ENCODE peak calls at places on chromosomes 7 and 10, in eight cellular contexts. One of them, this sample, is unnamed.

GRCh38 chr10:69057261-69057950 is 30.5 kb upstream of the SRGN start:
- DNase-seq in SJCRH30: no peak
- DNase-seq in naive thymus-derived CD4-positive, alpha-beta T cell: no peak
- DNase-seq in fibroblast of lung: no peak
- DNase-seq in esophagus squamous epithelium: no peak
- DNase-seq in adipocyte: no peak
- DNase-seq in A673: no peak
- DNase-seq in mammary epithelial cell: no peak
- DNase-seq in this sample: no peak

GRCh38 chr7:47561715-47562446 is 20.0 kb downstream of the TNS3 start:
- DNase-seq in fibroblast of lung: peak; percentile 59
- DNase-seq in A673: no peak
- DNase-seq in adipocyte: no peak
- DNase-seq in esophagus squamous epithelium: no peak
- DNase-seq in naive thymus-derived CD4-positive, alpha-beta T cell: no peak
- DNase-seq in SJCRH30: no peak
- DNase-seq in mammary epithelial cell: no peak
- DNase-seq in this sample: no peak

GRCh38 chr10:131226831-131227740 is 84.4 kb downstream of the TCERG1L start:
- DNase-seq in fibroblast of lung: no peak
- DNase-seq in esophagus squamous epithelium: no peak
- DNase-seq in mammary epithelial cell: no peak
- DNase-seq in adipocyte: no peak
- DNase-seq in A673: no peak
- DNase-seq in SJCRH30: no peak
- DNase-seq in naive thymus-derived CD4-positive, alpha-beta T cell: no peak
- DNase-seq in this sample: no peak

GRCh38 chr10:35643976-35644799 is 2.1 kb upstream of the FZD8 start:
- DNase-seq in fibroblast of lung: no peak
- DNase-seq in adipocyte: peak; percentile 46
- DNase-seq in A673: no peak
- DNase-seq in mammary epithelial cell: no peak
- DNase-seq in esophagus squamous epithelium: no peak
- DNase-seq in SJCRH30: peak; percentile 57
- DNase-seq in naive thymus-derived CD4-positive, alpha-beta T cell: peak; percentile 13
- DNase-seq in this sample: no peak

GRCh38 chr10:117755615-117756014 is 213.1 kb downstream of the EMX2 start:
- DNase-seq in naive thymus-derived CD4-positive, alpha-beta T cell: no peak
- DNase-seq in mammary epithelial cell: no peak
- DNase-seq in fibroblast of lung: no peak
- DNase-seq in SJCRH30: no peak
- DNase-seq in adipocyte: no peak
- DNase-seq in esophagus squamous epithelium: no peak
- DNase-seq in A673: no peak
- DNase-seq in this sample: no peak

GRCh38 chr7:24945899-24946298 is 34.1 kb downstream of the OSBPL3 start:
- DNase-seq in mammary epithelial cell: no peak
- DNase-seq in naive thymus-derived CD4-positive, alpha-beta T cell: no peak
- DNase-seq in adipocyte: no peak
- DNase-seq in esophagus squamous epithelium: no peak
- DNase-seq in A673: no peak
- DNase-seq in SJCRH30: no peak
- DNase-seq in fibroblast of lung: no peak
- DNase-seq in this sample: no peak

GRCh38 chr7:13984831-13985685 is 4.4 kb downstream of the ETV1 start:
- DNase-seq in naive thymus-derived CD4-positive, alpha-beta T cell: no peak
- DNase-seq in SJCRH30: no peak
- DNase-seq in adipocyte: no peak
- DNase-seq in esophagus squamous epithelium: no peak
- DNase-seq in fibroblast of lung: no peak
- DNase-seq in mammary epithelial cell: no peak
- DNase-seq in A673: no peak
- DNase-seq in this sample: no peak

GRCh38 chr10:28564905-28565304 is 32.0 kb downstream of the WAC start:
- DNase-seq in adipocyte: no peak
- DNase-seq in mammary epithelial cell: no peak
- DNase-seq in A673: no peak
- DNase-seq in SJCRH30: no peak
- DNase-seq in naive thymus-derived CD4-positive, alpha-beta T cell: no peak
- DNase-seq in esophagus squamous epithelium: no peak
- DNase-seq in fibroblast of lung: no peak
- DNase-seq in this sample: no peak

GRCh38 chr7:74012842-74013249 is 15.1 kb upstream of the ELN start:
- DNase-seq in naive thymus-derived CD4-positive, alpha-beta T cell: no peak
- DNase-seq in fibroblast of lung: peak; percentile 60
- DNase-seq in esophagus squamous epithelium: no peak
- DNase-seq in A673: no peak
- DNase-seq in mammary epithelial cell: peak; percentile 48
- DNase-seq in adipocyte: no peak
- DNase-seq in SJCRH30: peak; percentile 68
- DNase-seq in this sample: no peak

GRCh38 chr7:101681170-101682007 is 52.3 kb upstream of the MYL10 start:
- DNase-seq in adipocyte: peak; percentile 94
- DNase-seq in esophagus squamous epithelium: no peak
- DNase-seq in naive thymus-derived CD4-positive, alpha-beta T cell: no peak
- DNase-seq in A673: peak; percentile 93
- DNase-seq in fibroblast of lung: peak; percentile 90
- DNase-seq in SJCRH30: peak; percentile 65
- DNase-seq in mammary epithelial cell: peak; percentile 70
- DNase-seq in this sample: peak; percentile 84

GRCh38 chr10:113616244-113617074 is 47.4 kb downstream of the NRAP start:
- DNase-seq in mammary epithelial cell: no peak
- DNase-seq in SJCRH30: peak; percentile 10
- DNase-seq in A673: peak; percentile 54
- DNase-seq in naive thymus-derived CD4-positive, alpha-beta T cell: no peak
- DNase-seq in esophagus squamous epithelium: no peak
- DNase-seq in fibroblast of lung: no peak
- DNase-seq in adipocyte: peak; percentile 20
- DNase-seq in this sample: peak; percentile 36

GRCh38 chr7:128032605-128033235 is 1.5 kb upstream of the LRRC4 start:
- DNase-seq in A673: peak; percentile 45
- DNase-seq in SJCRH30: no peak
- DNase-seq in fibroblast of lung: peak; percentile 26
- DNase-seq in esophagus squamous epithelium: no peak
- DNase-seq in adipocyte: no peak
- DNase-seq in naive thymus-derived CD4-positive, alpha-beta T cell: peak; percentile 19
- DNase-seq in mammary epithelial cell: no peak
- DNase-seq in this sample: no peak

GRCh38 chr7:95026421-95027072 is 119.2 kb downstream of the PPP1R9A start:
- DNase-seq in fibroblast of lung: peak; percentile 12
- DNase-seq in mammary epithelial cell: no peak
- DNase-seq in adipocyte: no peak
- DNase-seq in A673: no peak
- DNase-seq in esophagus squamous epithelium: no peak
- DNase-seq in naive thymus-derived CD4-positive, alpha-beta T cell: no peak
- DNase-seq in SJCRH30: no peak
- DNase-seq in this sample: no peak

GRCh38 chr10:130998642-130999041 is 312.9 kb downstream of the TCERG1L start:
- DNase-seq in naive thymus-derived CD4-positive, alpha-beta T cell: no peak
- DNase-seq in adipocyte: no peak
- DNase-seq in SJCRH30: no peak
- DNase-seq in mammary epithelial cell: no peak
- DNase-seq in esophagus squamous epithelium: no peak
- DNase-seq in fibroblast of lung: no peak
- DNase-seq in A673: no peak
- DNase-seq in this sample: no peak

GRCh38 chr10:44990965-44991364 is 9.8 kb upstream of the ZNF22 start:
- DNase-seq in fibroblast of lung: no peak
- DNase-seq in adipocyte: no peak
- DNase-seq in SJCRH30: no peak
- DNase-seq in A673: no peak
- DNase-seq in naive thymus-derived CD4-positive, alpha-beta T cell: no peak
- DNase-seq in mammary epithelial cell: no peak
- DNase-seq in esophagus squamous epithelium: no peak
- DNase-seq in this sample: no peak
- H3K4me1 ChIP-seq in fibroblast of lung: peaks cover 15% of the 10 kb centered on the region
- H3K4me1 ChIP-seq in adipocyte: peaks cover 72% of the 10 kb centered on the region
- H3K4me1 ChIP-seq in SJCRH30: no peaks in the 10 kb centered on the region
- H3K4me1 ChIP-seq in A673: no peaks in the 10 kb centered on the region
- H3K4me1 ChIP-seq in naive thymus-derived CD4-positive, alpha-beta T cell: peaks cover 3% of the 10 kb centered on the region
- H3K4me1 ChIP-seq in mammary epithelial cell: no peaks in the 10 kb centered on the region
- H3K4me1 ChIP-seq in esophagus squamous epithelium: peaks cover 63% of the 10 kb centered on the region
- H3K4me1 ChIP-seq in this sample: no peaks in the 10 kb centered on the region

DNA sequence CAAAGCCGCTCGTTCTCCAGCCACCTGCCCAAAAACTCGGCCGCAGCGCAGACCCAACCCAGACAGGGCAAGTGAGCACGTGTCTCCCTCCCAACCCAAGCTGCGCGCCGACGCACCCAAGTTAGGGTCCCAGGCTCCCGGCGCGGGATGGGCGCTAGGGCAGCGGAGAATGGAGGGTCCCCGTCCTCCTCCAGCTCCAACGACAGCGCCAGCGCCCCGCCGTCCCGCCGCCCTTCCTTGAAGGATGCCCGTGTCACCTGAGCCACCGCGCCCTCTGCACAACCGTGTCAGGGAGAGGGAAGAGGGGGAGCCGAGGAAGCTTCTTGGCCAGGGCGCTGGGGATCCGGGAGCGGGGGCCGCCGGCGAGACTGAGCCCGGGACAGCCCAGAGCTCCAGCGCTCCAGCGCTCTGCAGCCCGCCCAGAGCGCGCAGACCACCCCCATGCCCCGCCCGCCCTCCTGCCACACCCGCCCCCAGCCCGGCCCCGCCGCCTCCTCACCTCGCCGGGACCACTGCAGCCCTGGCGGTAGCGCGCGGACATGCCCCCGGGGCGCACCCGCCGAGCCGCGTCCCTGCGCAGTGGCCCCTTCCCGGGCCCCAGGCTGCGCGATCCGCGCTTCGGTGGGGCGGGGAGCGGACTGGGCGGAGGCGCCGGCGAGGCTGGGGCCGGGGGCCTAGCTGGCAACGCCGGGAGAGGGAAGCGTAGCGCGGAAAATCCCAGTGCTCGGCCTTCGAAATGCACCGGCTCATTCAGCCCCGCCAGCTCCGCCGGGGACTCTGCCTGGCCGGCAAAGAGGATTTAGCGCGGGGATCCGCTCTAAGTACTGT is at the start of gene SLC16A12:
- DNase-seq in SJCRH30: no peak
- DNase-seq in naive thymus-derived CD4-positive, alpha-beta T cell: no peak
- DNase-seq in esophagus squamous epithelium: no peak
- DNase-seq in fibroblast of lung: peak; percentile 29
- DNase-seq in A673: peak; percentile 36
- DNase-seq in mammary epithelial cell: no peak
- DNase-seq in adipocyte: peak; percentile 53
- DNase-seq in this sample: peak; percentile 26
- H3K4me3 ChIP-seq in SJCRH30: no peak within 1 kb of the TSS
- H3K4me3 ChIP-seq in naive thymus-derived CD4-positive, alpha-beta T cell: no peak within 1 kb of the TSS
- H3K4me3 ChIP-seq in esophagus squamous epithelium: peak within 1 kb of the TSS; percentile 24
- H3K4me3 ChIP-seq in fibroblast of lung: peak within 1 kb of the TSS; percentile 45
- H3K4me3 ChIP-seq in A673: peak within 1 kb of the TSS; percentile 48
- H3K4me3 ChIP-seq in mammary epithelial cell: peak within 1 kb of the TSS; percentile 40
- H3K4me3 ChIP-seq in adipocyte: peak within 1 kb of the TSS; percentile 72
- H3K4me3 ChIP-seq in this sample: peak within 1 kb of the TSS; percentile 24

GRCh38 chr7:27160546-27161213 is 4.2 kb upstream of the HOXA7 start:
- DNase-seq in fibroblast of lung: peak; percentile 55
- DNase-seq in SJCRH30: peak; percentile 92
- DNase-seq in esophagus squamous epithelium: peak; percentile 62
- DNase-seq in mammary epithelial cell: peak; percentile 69
- DNase-seq in A673: peak; percentile 87
- DNase-seq in naive thymus-derived CD4-positive, alpha-beta T cell: peak; percentile 84
- DNase-seq in adipocyte: peak; percentile 88
- DNase-seq in this sample: peak; percentile 83

GRCh38 chr7:27158436-27159277 is 2.2 kb upstream of the HOXA7 start:
- DNase-seq in esophagus squamous epithelium: no peak
- DNase-seq in SJCRH30: no peak
- DNase-seq in fibroblast of lung: no peak
- DNase-seq in naive thymus-derived CD4-positive, alpha-beta T cell: no peak
- DNase-seq in mammary epithelial cell: peak; percentile 39
- DNase-seq in adipocyte: no peak
- DNase-seq in A673: no peak
- DNase-seq in this sample: peak; percentile 4

GRCh38 chr7:27159278-27160146 is 3.0 kb upstream of the HOXA7 start:
- DNase-seq in adipocyte: no peak
- DNase-seq in A673: no peak
- DNase-seq in naive thymus-derived CD4-positive, alpha-beta T cell: no peak
- DNase-seq in esophagus squamous epithelium: no peak
- DNase-seq in fibroblast of lung: no peak
- DNase-seq in mammary epithelial cell: peak; percentile 54
- DNase-seq in SJCRH30: no peak
- DNase-seq in this sample: peak; percentile 4

GRCh38 chr7:27161214-27161720 is 4.1 kb downstream of the HOXA9 start:
- DNase-seq in naive thymus-derived CD4-positive, alpha-beta T cell: no peak
- DNase-seq in adipocyte: no peak
- DNase-seq in fibroblast of lung: no peak
- DNase-seq in A673: no peak
- DNase-seq in SJCRH30: no peak
- DNase-seq in esophagus squamous epithelium: no peak
- DNase-seq in mammary epithelial cell: no peak
- DNase-seq in this sample: no peak

GRCh38 chr7:27160147-27160545 is 3.7 kb upstream of the HOXA7 start:
- DNase-seq in SJCRH30: no peak
- DNase-seq in adipocyte: no peak
- DNase-seq in mammary epithelial cell: peak; percentile 33
- DNase-seq in esophagus squamous epithelium: no peak
- DNase-seq in A673: no peak
- DNase-seq in fibroblast of lung: no peak
- DNase-seq in naive thymus-derived CD4-positive, alpha-beta T cell: no peak
- DNase-seq in this sample: peak; percentile 2
- H3K27me3 ChIP-seq in SJCRH30: no peaks in the 10 kb centered on the region
- H3K27me3 ChIP-seq in adipocyte: no peaks in the 10 kb centered on the region
- H3K27me3 ChIP-seq in mammary epithelial cell: peaks cover 4% of the 10 kb centered on the region
- H3K27me3 ChIP-seq in esophagus squamous epithelium: peaks cover 99% of the 10 kb centered on the region
- H3K27me3 ChIP-seq in A673: peaks cover 61% of the 10 kb centered on the region
- H3K27me3 ChIP-seq in fibroblast of lung: peaks cover 18% of the 10 kb centered on the region
- H3K27me3 ChIP-seq in naive thymus-derived CD4-positive, alpha-beta T cell: peaks cover 28% of the 10 kb centered on the region
- H3K27me3 ChIP-seq in this sample: peaks cover 97% of the 10 kb centered on the region

GRCh38 chr10:132562177-132562915 is 24.8 kb downstream of the INPP5A start:
- DNase-seq in naive thymus-derived CD4-positive, alpha-beta T cell: no peak
- DNase-seq in esophagus squamous epithelium: no peak
- DNase-seq in SJCRH30: no peak
- DNase-seq in fibroblast of lung: no peak
- DNase-seq in adipocyte: no peak
- DNase-seq in mammary epithelial cell: no peak
- DNase-seq in A673: no peak
- DNase-seq in this sample: no peak
- H3K4me1 ChIP-seq in naive thymus-derived CD4-positive, alpha-beta T cell: peaks cover 5% of the 10 kb centered on the region
- H3K4me1 ChIP-seq in esophagus squamous epithelium: peaks cover 5% of the 10 kb centered on the region
- H3K4me1 ChIP-seq in SJCRH30: no peaks in the 10 kb centered on the region
- H3K4me1 ChIP-seq in fibroblast of lung: no peaks in the 10 kb centered on the region
- H3K4me1 ChIP-seq in adipocyte: no peaks in the 10 kb centered on the region
- H3K4me1 ChIP-seq in mammary epithelial cell: no peaks in the 10 kb centered on the region
- H3K4me1 ChIP-seq in A673: no peaks in the 10 kb centered on the region
- H3K4me1 ChIP-seq in this sample: no peaks in the 10 kb centered on the region

This sample was measured in BE2C.